ENCODE peak calls at places on chromosomes 2 and 18, in five cellular contexts. B, W, T, Q and I are unnamed samples.

GRCh38 chr2:186641807-186642321 is 52.0 kb upstream of the FAM171B start:
- DNase-seq in B (peak), Q (peak), T (peak), W (no peak), I (peak)

GRCh38 chr2:160028431-160029269 is 33.8 kb downstream of the PLA2R1 start:
- DNase-seq in B (no peak), W (no peak), Q (peak), T (no peak), I (no peak)

GRCh38 chr18:8623549-8624106 is 14.4 kb downstream of the RAB12 start:
- DNase-seq in W (peak), Q (no peak), T (peak), B (no peak), I (peak)

GRCh38 chr2:479505-480161 is 191.7 kb upstream of the ALKAL2 start:
- DNase-seq in B (no peak), Q (no peak), T (no peak), W (no peak), I (no peak)

GRCh38 chr2:120678251-120678650 is 57.4 kb upstream of the GLI2 start:
- DNase-seq in W (no peak), B (no peak), Q (peak), T (no peak), I (no peak)

GRCh38 chr18:65091737-65092329 is 659.0 kb upstream of the CDH7 start:
- DNase-seq in B (no peak), T (peak), W (no peak), Q (no peak), I (peak)

GRCh38 chr2:13193075-13193474 is 476.3 kb downstream of the TRIB2 start:
- DNase-seq in W (no peak), Q (no peak), T (no peak), B (no peak), I (no peak)

GRCh38 chr18:56662502-56662901 is 11.3 kb downstream of the WDR7 start:
- DNase-seq in B (no peak), Q (no peak), T (no peak), W (no peak), I (no peak)

GRCh38 chr2:218032336-218033171 is 29.8 kb upstream of the TNS1 start:
- DNase-seq in B (peak), W (no peak), Q (no peak), T (peak), I (no peak)

GRCh38 chr2:57182941-57183340 is 863.7 kb upstream of the VRK2 start:
- DNase-seq in B (no peak), T (no peak), W (no peak), Q (no peak), I (no peak)

GRCh38 chr2:69123182-69123581 is 110.2 kb downstream of the ANTXR1 start:
- DNase-seq in W (no peak), B (no peak), T (no peak), Q (no peak), I (no peak)

GRCh38 chr2:85246348-85246747 is 81.4 kb downstream of the TGOLN2 start:
- DNase-seq in T (no peak), B (no peak), Q (no peak), W (no peak), I (peak)

GRCh38 chr2:76413436-76413835 is 702.7 kb upstream of the GCFC2 start:
- DNase-seq in T (no peak), W (no peak), Q (no peak), B (no peak), I (no peak)

GRCh38 chr2:20597868-20598183 is 53.1 kb downstream of the HS1BP3 start:
- DNase-seq in T (no peak), W (no peak), B (peak), Q (no peak), I (no peak)

GRCh38 chr18:79395761-79396404 is at the start of gene NFATC1:
- DNase-seq in W (peak), Q (peak), T (peak), B (peak), I (peak)

GRCh38 chr2:23709311-23709710 is 217.6 kb downstream of the ATAD2B start:
- DNase-seq in W (no peak), Q (no peak), T (no peak), B (no peak), I (no peak)

GRCh38 chr2:147348886-147349285 is 495.9 kb upstream of the ACVR2A start:
- DNase-seq in B (no peak), Q (no peak), T (no peak), W (no peak), I (no peak)

GRCh38 chr2:147600223-147600622 is 244.6 kb upstream of the ACVR2A start:
- DNase-seq in Q (peak), B (no peak), T (no peak), W (no peak), I (no peak)

GRCh38 chr2:98710709-98711108 is 20.2 kb downstream of the MGAT4A start:
- DNase-seq in W (no peak), Q (no peak), T (no peak), B (no peak), I (no peak)

GRCh38 chr2:68292108-68292710 is 27.5 kb downstream of the CNRIP1 start:
- DNase-seq in Q (peak), T (peak), W (no peak), B (no peak), I (peak)

GRCh38 chr2:23595601-23596251 is 210.7 kb downstream of the KLHL29 start:
- DNase-seq in Q (peak), T (no peak), B (no peak), W (peak), I (peak)

GRCh38 chr2:169077674-169078240 is 8.4 kb downstream of the DHRS9 start:
- DNase-seq in B (no peak), Q (no peak), W (no peak), T (no peak), I (no peak)

GRCh38 chr2:10321590-10321989 is 18.9 kb downstream of the HPCAL1 start:
- DNase-seq in W (no peak), T (no peak), B (peak), Q (no peak), I (no peak)

GRCh38 chr2:237486334-237486818 is 675 bp upstream of the MLPH start:
- DNase-seq in W (no peak), T (peak), B (no peak), Q (no peak), I (no peak)

GRCh38 chr2:147464737-147465437 is 379.9 kb upstream of the ACVR2A start:
- DNase-seq in B (no peak), W (no peak), T (no peak), Q (no peak), I (no peak)

GRCh38 chr2:42756150-42756549 is 7.8 kb downstream of the OXER1 start:
- DNase-seq in W (no peak), B (peak), T (peak), Q (no peak), I (no peak)

GRCh38 chr2:182767578-182767977 is 51.5 kb downstream of the DNAJC10 start:
- DNase-seq in W (no peak), Q (peak), B (no peak), T (peak), I (peak)

GRCh38 chr2:232957607-232958211 is 55.3 kb downstream of the NGEF start:
- DNase-seq in T (no peak), B (no peak), W (no peak), Q (no peak), I (no peak)

GRCh38 chr18:75358928-75359327 is 68.6 kb downstream of the SMIM21 start:
- DNase-seq in B (no peak), Q (no peak), T (no peak), W (no peak), I (no peak)

GRCh38 chr2:239326831-239327535 is 73.8 kb downstream of the HDAC4 start:
- DNase-seq in W (no peak), T (peak), Q (no peak), B (peak), I (no peak)

GRCh38 chr2:101974663-101975062 is 17.1 kb upstream of the IL1R2 start:
- DNase-seq in B (no peak), Q (no peak), W (no peak), T (peak), I (no peak)

GRCh38 chr2:205366336-205367060 is 315.8 kb upstream of the NRP2 start:
- DNase-seq in B (no peak), Q (no peak), T (no peak), W (no peak), I (no peak)

GRCh38 chr2:29309090-29310054 is 194.2 kb downstream of the CLIP4 start:
- DNase-seq in T (peak), B (peak), W (no peak), Q (peak), I (peak)

GRCh38 chr2:134515137-134515536 is 203.7 kb downstream of the TMEM163 start:
- DNase-seq in B (no peak), T (no peak), W (no peak), Q (no peak), I (no peak)

GRCh38 chr2:232137346-232137745 is 175.8 kb downstream of the DIS3L2 start:
- DNase-seq in W (no peak), B (no peak), Q (no peak), T (no peak), I (no peak)

GRCh38 chr2:109209412-109209811 is 80.4 kb downstream of the SH3RF3 start:
- DNase-seq in W (no peak), T (no peak), B (no peak), Q (peak), I (no peak)

GRCh38 chr2:216713691-216714411 is 18.5 kb upstream of the IGFBP5 start:
- DNase-seq in Q (peak), W (peak), B (no peak), T (no peak), I (no peak)

GRCh38 chr18:22169889-22170420 is 566 bp downstream of the GATA6 start:
- DNase-seq in B (no peak), W (no peak), Q (peak), T (peak), I (no peak)

GRCh38 chr18:43879350-43879749 is 602.1 kb upstream of the SYT4 start:
- DNase-seq in B (no peak), W (no peak), Q (no peak), T (no peak), I (no peak)

GRCh38 chr18:80135136-80135535 is 26.1 kb downstream of the ADNP2 start:
- DNase-seq in W (no peak), T (no peak), Q (no peak), B (no peak), I (no peak)